ENCODE peak calls at places on chromosome 21, in four cellular contexts. Z, W, F and R are unnamed samples.

GRCh38 chr21:34336245-34336644 is 27.6 kb upstream of the KCNE2 start:
- DNase-seq in Z (no peak), W (no peak), F (no peak), R (no peak)

GRCh38 chr21:16285646-16286223 is 556.0 kb downstream of the USP25 start:
- DNase-seq in Z (no peak), W (peak; percentile 34), F (no peak), R (no peak)

GRCh38 chr21:35048183-35048601 is 910 bp downstream of the RUNX1 start:
- DNase-seq in Z (peak; percentile 90), W (no peak), F (no peak), R (no peak)

GRCh38 chr21:15978158-15978805 is 248.5 kb downstream of the USP25 start:
- DNase-seq in Z (no peak), W (no peak), F (no peak), R (peak; percentile 67)

GRCh38 chr21:35323947-35324346 is 274.8 kb upstream of the RUNX1 start:
- DNase-seq in Z (no peak), W (no peak), F (no peak), R (no peak)

GRCh38 chr21:8988696-8989095 is 1532.7 kb upstream of the TPTE start:
- DNase-seq in Z (no peak), W (no peak), F (no peak), R (no peak)

GRCh38 chr21:34807146-34807880 is 138.5 kb downstream of the CLIC6 start:
- DNase-seq in Z (no peak), W (no peak), F (no peak), R (no peak)

GRCh38 chr21:14414932-14415508 is 32.1 kb upstream of the HSPA13 start:
- DNase-seq in Z (no peak), W (no peak), F (no peak), R (no peak)

GRCh38 chr21:32330784-32331311 is 32.2 kb downstream of the MRAP start:
- DNase-seq in Z (no peak), W (no peak), F (no peak), R (no peak)

GRCh38 chr21:38434913-38435533 is 63.3 kb downstream of the ERG start:
- DNase-seq in Z (no peak), W (no peak), F (no peak), R (no peak)

GRCh38 chr21:34771512-34772028 is 102.8 kb downstream of the CLIC6 start:
- DNase-seq in Z (no peak), W (no peak), F (no peak), R (no peak)

GRCh38 chr21:37849703-37850102 is 66.6 kb downstream of the KCNJ6 start:
- DNase-seq in Z (no peak), W (no peak), F (no peak), R (no peak)

GRCh38 chr21:32216293-32216692 is 62.6 kb downstream of the MIS18A start:
- DNase-seq in Z (no peak), W (no peak), F (no peak), R (no peak)

GRCh38 chr21:42691901-42692559 is 38.6 kb downstream of the PDE9A start:
- DNase-seq in Z (no peak), W (no peak), F (no peak), R (no peak)

GRCh38 chr21:42829417-42829816 is 49.9 kb downstream of the WDR4 start:
- DNase-seq in Z (no peak), W (no peak), F (no peak), R (no peak)

GRCh38 chr21:27759091-27759659 is 792.3 kb upstream of the ADAMTS5 start:
- DNase-seq in Z (no peak), W (peak; percentile 5), F (no peak), R (no peak)

GRCh38 chr21:31667639-31668038 is 8.1 kb downstream of the SOD1 start:
- DNase-seq in Z (no peak), W (no peak), F (no peak), R (no peak)

GRCh38 chr21:38861006-38861405 is 55.3 kb downstream of the ETS2 start:
- DNase-seq in Z (no peak), W (no peak), F (no peak), R (no peak)

GRCh38 chr21:32538147-32538792 is 47.1 kb downstream of the TCP10L start:
- DNase-seq in Z (no peak), W (no peak), F (no peak), R (no peak)

GRCh38 chr21:38241029-38241740 is 15.6 kb upstream of the KCNJ15 start:
- DNase-seq in Z (no peak), W (peak; percentile 21), F (no peak), R (no peak)

GRCh38 chr21:14600569-14601308 is 54.6 kb upstream of the SAMSN1 start:
- DNase-seq in Z (no peak), W (no peak), F (no peak), R (no peak)

GRCh38 chr21:23811802-23812201 is 1795.5 kb downstream of the MRPL39 start:
- DNase-seq in Z (no peak), W (no peak), F (no peak), R (no peak)

GRCh38 chr21:36691539-36692124 is 7.3 kb upstream of the SIM2 start:
- DNase-seq in Z (no peak), W (no peak), F (no peak), R (no peak)
- H3K4me1 ChIP-seq in Z (peaks cover 15% of the 10 kb centered on the region), W (peaks cover 16% of the 10 kb centered on the region), F (no peaks in the 10 kb centered on the region), R (no peaks in the 10 kb centered on the region)

DNA sequence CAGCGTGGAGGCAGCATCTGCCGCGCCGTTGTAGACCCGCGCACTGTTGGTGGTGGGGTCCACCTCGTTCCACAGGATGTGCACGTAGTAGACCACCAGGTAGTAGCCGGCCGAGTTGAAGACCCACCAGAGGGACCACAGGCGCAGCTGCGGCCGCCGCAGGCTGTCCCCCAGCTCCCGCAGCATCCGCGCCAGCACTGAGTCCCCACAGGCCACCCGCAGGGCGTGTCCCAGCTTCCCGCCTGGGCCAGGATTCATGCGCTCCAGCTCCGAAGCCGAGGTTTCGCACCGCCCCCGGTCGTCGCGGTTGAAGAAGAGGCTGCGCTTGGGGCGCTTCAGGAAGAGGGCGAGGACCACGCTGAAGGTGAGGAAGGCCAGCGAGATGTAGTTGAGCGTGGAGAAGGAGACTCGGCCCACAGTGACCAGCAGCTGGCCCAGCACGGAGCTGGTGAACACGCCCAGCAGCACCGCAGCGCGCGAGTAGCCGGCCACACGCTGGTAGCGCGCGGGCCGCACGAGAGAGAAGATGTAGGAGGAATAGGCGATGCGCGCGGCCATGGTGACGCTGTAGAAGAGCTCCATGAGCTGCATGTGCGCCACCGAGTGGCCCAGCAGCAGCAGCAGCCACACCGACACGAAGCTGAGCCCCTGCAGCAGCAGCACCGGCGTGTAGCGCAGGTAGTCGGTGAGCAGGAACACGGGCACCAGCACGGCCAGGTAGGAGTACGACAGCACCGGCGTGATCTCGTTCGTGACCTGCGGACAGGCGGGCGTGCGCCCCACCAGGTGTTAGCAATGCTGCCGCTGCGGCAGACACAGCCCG is 10.6 kb downstream of the SLC19A1 start:
- DNase-seq in Z (peak; percentile 42), W (no peak), F (no peak), R (no peak)
- H3K4me1 ChIP-seq in Z (peaks cover 9% of the 10 kb centered on the region), W (peaks cover 34% of the 10 kb centered on the region), F (peaks cover 14% of the 10 kb centered on the region), R (no peaks in the 10 kb centered on the region)

GRCh38 chr21:29304577-29304976 is 5.9 kb downstream of the BACH1 start:
- DNase-seq in Z (no peak), W (no peak), F (no peak), R (no peak)
- H3K4me1 ChIP-seq in Z (peaks cover 81% of the 10 kb centered on the region), W (peaks cover 72% of the 10 kb centered on the region), F (peaks cover 35% of the 10 kb centered on the region), R (peaks cover 15% of the 10 kb centered on the region)

GRCh38 chr21:25490742-25491141 is 116.5 kb downstream of the MRPL39 start:
- DNase-seq in Z (no peak), W (no peak), F (no peak), R (no peak)

GRCh38 chr21:25493722-25494121 is 113.6 kb downstream of the MRPL39 start:
- DNase-seq in Z (no peak), W (no peak), F (no peak), R (no peak)

GRCh38 chr21:25489673-25490072 is 117.6 kb downstream of the MRPL39 start:
- DNase-seq in Z (no peak), W (no peak), F (no peak), R (no peak)

GRCh38 chr21:25494804-25495203 is 112.5 kb downstream of the MRPL39 start:
- DNase-seq in Z (no peak), W (no peak), F (no peak), R (no peak)

GRCh38 chr21:25491267-25491666 is 116.0 kb downstream of the MRPL39 start:
- DNase-seq in Z (no peak), W (no peak), F (no peak), R (no peak)
- H3K4me1 ChIP-seq in Z (no peaks in the 10 kb centered on the region), W (no peaks in the 10 kb centered on the region), F (no peaks in the 10 kb centered on the region), R (peaks cover 7% of the 10 kb centered on the region)

GRCh38 chr21:29307718-29308455 is 9.2 kb downstream of the BACH1 start:
- DNase-seq in Z (no peak), W (no peak), F (no peak), R (no peak)
- H3K4me1 ChIP-seq in Z (peaks cover 85% of the 10 kb centered on the region), W (peaks cover 44% of the 10 kb centered on the region), F (peaks cover 4% of the 10 kb centered on the region), R (peaks cover 7% of the 10 kb centered on the region)